ENCODE peak calls at places on chromosomes 3 and 15, in nine cellular contexts. J is kidney epithelial cell, Q is endothelial cell of umbilical vein, M is mammary epithelial cell, O is tibial nerve, W is prostate gland, D is AG04450, I is AG10803, C is kidney. K is an unnamed sample.
A peak's percentile ranks its signal among the peaks of the same experiment; 100 is the strongest.

GRCh38 chr15:61527836-61528589 is 298.9 kb upstream of the RORA start:
- DNase-seq in M (peak; percentile 2), I (no peak), J (no peak), W (no peak), O (no peak), D (no peak), Q (peak; percentile 25), C (no peak), K (no peak)

GRCh38 chr3:186187876-186188275 is 79.0 kb upstream of the ETV5 start:
- DNase-seq in O (no peak), J (no peak), C (no peak), D (no peak), Q (no peak), W (no peak), I (no peak), M (no peak), K (no peak)

GRCh38 chr3:81277853-81278252 is 483.6 kb downstream of the GBE1 start:
- DNase-seq in I (peak; percentile 31), M (no peak), C (no peak), D (no peak), W (no peak), Q (peak; percentile 47), O (no peak), J (no peak), K (no peak)

GRCh38 chr15:29268706-29269484 is 727 bp downstream of the NSMCE3 start:
- DNase-seq in W (peak; percentile 17), D (no peak), I (peak; percentile 27), M (peak; percentile 31), O (peak; percentile 33), Q (peak; percentile 6), C (peak; percentile 70), J (no peak), K (no peak)

GRCh38 chr3:72694398-72694797 is 153.8 kb downstream of the SHQ1 start:
- DNase-seq in M (no peak), W (no peak), C (no peak), J (no peak), I (peak; percentile 34), D (no peak), Q (no peak), O (no peak), K (peak; percentile 37)

GRCh38 chr15:72196409-72197044 is 1.1 kb downstream of the GRAMD2A start:
- DNase-seq in W (no peak), M (peak; percentile 49), D (no peak), I (no peak), C (peak; percentile 74), O (no peak), J (no peak), Q (no peak), K (no peak)

GRCh38 chr15:91982401-91982800 is 128.9 kb downstream of the SLCO3A1 start:
- DNase-seq in D (no peak), W (no peak), O (no peak), Q (no peak), I (peak; percentile 11), M (no peak), C (no peak), J (no peak), K (no peak)

GRCh38 chr3:58522759-58523425 is 14.1 kb downstream of the ACOX2 start:
- DNase-seq in I (no peak), Q (no peak), W (no peak), D (no peak), O (no peak), J (no peak), C (no peak), M (no peak), K (no peak)

GRCh38 chr3:55668359-55668758 is 181.3 kb upstream of the WNT5A start:
- DNase-seq in I (peak; percentile 13), C (no peak), M (no peak), W (no peak), Q (no peak), O (no peak), D (no peak), J (no peak), K (no peak)

GRCh38 chr3:100833483-100833882 is 124.2 kb downstream of the TFG start:
- DNase-seq in J (no peak), M (no peak), C (no peak), Q (no peak), D (no peak), W (no peak), O (no peak), I (no peak), K (no peak)

GRCh38 chr15:100264994-100265640 is 76.7 kb downstream of the ADAMTS17 start:
- DNase-seq in O (no peak), M (no peak), D (no peak), I (no peak), C (no peak), W (no peak), J (no peak), Q (no peak), K (no peak)

GRCh38 chr15:40412095-40412759 is 6.6 kb downstream of the IVD start:
- DNase-seq in Q (no peak), D (no peak), W (no peak), M (no peak), O (no peak), I (no peak), C (no peak), J (no peak), K (no peak)

GRCh38 chr3:66378256-66378655 is 122.6 kb downstream of the LRIG1 start:
- DNase-seq in J (no peak), I (no peak), M (no peak), D (no peak), C (no peak), O (no peak), W (no peak), Q (peak; percentile 49), K (no peak)

GRCh38 chr3:114308830-114309229 is 15.0 kb downstream of the TIGIT start:
- DNase-seq in W (no peak), O (no peak), Q (no peak), I (no peak), M (no peak), D (no peak), J (no peak), C (no peak), K (no peak)

GRCh38 chr3:171526146-171526545 is 65.9 kb upstream of the TNIK start:
- DNase-seq in M (no peak), C (no peak), W (no peak), O (no peak), Q (no peak), J (no peak), I (peak; percentile 32), D (no peak), K (no peak)

GRCh38 chr3:123328851-123329635 is 119.8 kb downstream of the ADCY5 start:
- DNase-seq in O (peak; percentile 88), M (peak; percentile 32), W (peak; percentile 66), I (peak; percentile 35), D (no peak), Q (peak; percentile 52), C (peak; percentile 88), J (peak; percentile 21), K (no peak)

GRCh38 chr3:175224051-175224450 is 364.9 kb downstream of the NAALADL2 start:
- DNase-seq in Q (peak; percentile 7), I (no peak), D (no peak), W (no peak), C (no peak), M (no peak), O (no peak), J (no peak), K (no peak)

DNA sequence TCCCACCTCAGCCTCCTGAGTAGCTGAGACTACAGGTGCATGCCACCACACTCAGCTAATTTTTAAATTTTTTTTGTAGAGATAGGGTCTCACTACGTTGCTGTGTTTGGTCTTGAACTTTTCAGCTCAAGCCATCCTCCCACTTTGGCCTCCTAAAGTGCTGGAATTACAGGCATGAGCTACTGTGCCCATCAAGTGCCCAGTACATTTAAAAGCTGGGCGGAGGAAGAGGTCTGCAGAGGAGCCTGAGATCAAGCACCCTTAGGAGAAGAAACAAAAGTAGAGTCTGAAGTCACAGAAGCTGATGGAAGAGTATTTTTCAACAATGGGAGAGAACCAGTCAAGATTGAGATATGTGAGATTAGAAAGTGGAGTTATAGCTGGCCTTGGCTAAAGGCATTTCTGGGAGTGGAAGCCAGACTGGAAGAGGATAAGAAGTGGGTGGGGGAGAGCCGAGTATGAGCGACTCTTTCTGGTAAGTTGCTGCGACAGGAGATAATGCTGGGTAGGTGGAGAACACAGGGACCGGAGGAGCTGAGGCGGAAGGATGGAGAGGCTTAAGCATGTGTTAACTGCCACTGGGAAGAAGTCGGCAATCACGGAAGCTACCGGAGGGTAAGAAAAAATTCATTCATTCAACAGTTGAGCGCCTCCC is 782 bp upstream of the IREB2 start:
- DNase-seq in Q (no peak), M (no peak), D (no peak), I (no peak), O (no peak), C (no peak), W (no peak), J (no peak), K (no peak)
- TF ChIP-seq CTCF in Q (no peak), M (no peak), D (no peak), I (no peak), O (no peak), C (no peak), W (no peak), J (no peak), K (no peak)

GRCh38 chr3:46214751-46215352 is 6.7 kb upstream of the CCR1 start:
- DNase-seq in M (no peak), C (no peak), Q (no peak), I (no peak), D (no peak), J (no peak), W (no peak), O (no peak), K (no peak)
- TF ChIP-seq CTCF in M (peak; percentile 37), C (no peak), Q (peak; percentile 15), I (no peak), D (peak; percentile 20), J (no peak), W (peak; percentile 15), O (no peak), K (no peak)

GRCh38 chr15:79185199-79185598 is 94.6 kb upstream of the RASGRF1 start:
- DNase-seq in J (no peak), Q (no peak), D (no peak), W (no peak), M (no peak), I (no peak), C (no peak), O (no peak), K (no peak)
- TF ChIP-seq CTCF in J (peak; percentile 39), Q (peak; percentile 41), D (no peak), W (peak; percentile 9), M (peak; percentile 23), I (peak; percentile 19), C (no peak), O (no peak), K (peak; percentile 37)

GRCh38 chr3:83934208-83935150 is 1024.3 kb upstream of the CADM2 start:
- DNase-seq in J (peak; percentile 31), D (no peak), Q (no peak), I (no peak), M (peak; percentile 99), O (no peak), W (peak; percentile 41), C (no peak), K (no peak)
- TF ChIP-seq CTCF in J (no peak), D (no peak), Q (no peak), I (no peak), M (peak; percentile 7), O (no peak), W (no peak), C (no peak), K (no peak)